ENCODE peak calls at places on chromosomes 2 and 18, in six cellular contexts. One of them, this sample, is unnamed.

GRCh38 chr18:77068321-77068841 is 64.2 kb downstream of the MBP start:
- ATAC-seq in WTC11: no peak
- ATAC-seq in HCT116: no peak
- ATAC-seq in heart left ventricle: no peak
- ATAC-seq in Panc1: no peak
- ATAC-seq in omental fat pad: no peak
- ATAC-seq in this sample: no peak

GRCh38 chr2:227125506-227125905 is 38.5 kb downstream of the COL4A4 start:
- ATAC-seq in WTC11: peak
- ATAC-seq in HCT116: peak
- ATAC-seq in heart left ventricle: no peak
- ATAC-seq in Panc1: peak
- ATAC-seq in omental fat pad: no peak
- ATAC-seq in this sample: no peak

GRCh38 chr2:120765911-120766757 is 30.5 kb downstream of the GLI2 start:
- ATAC-seq in WTC11: peak
- ATAC-seq in HCT116: no peak
- ATAC-seq in heart left ventricle: peak
- ATAC-seq in Panc1: peak
- ATAC-seq in omental fat pad: peak
- ATAC-seq in this sample: peak

GRCh38 chr2:44314354-44314753 is 39.1 kb downstream of the SLC3A1 start:
- ATAC-seq in WTC11: no peak
- ATAC-seq in HCT116: no peak
- ATAC-seq in heart left ventricle: no peak
- ATAC-seq in Panc1: no peak
- ATAC-seq in omental fat pad: no peak
- ATAC-seq in this sample: no peak

GRCh38 chr18:44323125-44323524 is 357.6 kb upstream of the SETBP1 start:
- ATAC-seq in WTC11: no peak
- ATAC-seq in HCT116: no peak
- ATAC-seq in heart left ventricle: no peak
- ATAC-seq in Panc1: no peak
- ATAC-seq in omental fat pad: no peak
- ATAC-seq in this sample: no peak

GRCh38 chr2:195697681-195698220 is 40.7 kb downstream of the SLC39A10 start:
- ATAC-seq in WTC11: no peak
- ATAC-seq in HCT116: no peak
- ATAC-seq in heart left ventricle: no peak
- ATAC-seq in Panc1: no peak
- ATAC-seq in omental fat pad: no peak
- ATAC-seq in this sample: no peak

GRCh38 chr2:176134045-176134444 is 4.5 kb downstream of the HOXD8 start:
- ATAC-seq in WTC11: no peak
- ATAC-seq in HCT116: no peak
- ATAC-seq in heart left ventricle: no peak
- ATAC-seq in Panc1: no peak
- ATAC-seq in omental fat pad: no peak
- ATAC-seq in this sample: no peak

GRCh38 chr2:28319118-28320008 is 73.3 kb upstream of the FOSL2 start:
- ATAC-seq in WTC11: peak
- ATAC-seq in HCT116: no peak
- ATAC-seq in heart left ventricle: peak
- ATAC-seq in Panc1: no peak
- ATAC-seq in omental fat pad: no peak
- ATAC-seq in this sample: no peak

GRCh38 chr18:57772387-57772799 is 30.7 kb downstream of the ATP8B1 start:
- ATAC-seq in WTC11: no peak
- ATAC-seq in HCT116: no peak
- ATAC-seq in heart left ventricle: no peak
- ATAC-seq in Panc1: no peak
- ATAC-seq in omental fat pad: no peak
- ATAC-seq in this sample: no peak

GRCh38 chr2:100857341-100857740 is 37.4 kb downstream of the NPAS2 start:
- ATAC-seq in WTC11: no peak
- ATAC-seq in HCT116: no peak
- ATAC-seq in heart left ventricle: peak
- ATAC-seq in Panc1: peak
- ATAC-seq in omental fat pad: no peak
- ATAC-seq in this sample: no peak

GRCh38 chr2:122236152-122236892 is 480.9 kb downstream of the TSN start:
- ATAC-seq in WTC11: no peak
- ATAC-seq in HCT116: no peak
- ATAC-seq in heart left ventricle: peak
- ATAC-seq in Panc1: no peak
- ATAC-seq in omental fat pad: peak
- ATAC-seq in this sample: no peak

GRCh38 chr2:142973822-142974207 is 96.4 kb downstream of the KYNU start:
- ATAC-seq in WTC11: no peak
- ATAC-seq in HCT116: no peak
- ATAC-seq in heart left ventricle: no peak
- ATAC-seq in Panc1: no peak
- ATAC-seq in omental fat pad: no peak
- ATAC-seq in this sample: no peak

GRCh38 chr18:32735781-32736180 is 37.0 kb downstream of the KLHL14 start:
- ATAC-seq in WTC11: no peak
- ATAC-seq in HCT116: no peak
- ATAC-seq in heart left ventricle: no peak
- ATAC-seq in Panc1: peak
- ATAC-seq in omental fat pad: no peak
- ATAC-seq in this sample: no peak

GRCh38 chr2:174334781-174335604 is at the start of gene SP9:
- ATAC-seq in WTC11: peak
- ATAC-seq in HCT116: no peak
- ATAC-seq in heart left ventricle: peak
- ATAC-seq in Panc1: no peak
- ATAC-seq in omental fat pad: no peak
- ATAC-seq in this sample: no peak

GRCh38 chr2:224517963-224518362 is 67.2 kb downstream of the CUL3 start:
- ATAC-seq in WTC11: no peak
- ATAC-seq in HCT116: no peak
- ATAC-seq in heart left ventricle: no peak
- ATAC-seq in Panc1: no peak
- ATAC-seq in omental fat pad: no peak
- ATAC-seq in this sample: no peak

GRCh38 chr2:215693269-215693998 is 257.6 kb upstream of the FN1 start:
- ATAC-seq in WTC11: no peak
- ATAC-seq in HCT116: no peak
- ATAC-seq in heart left ventricle: peak
- ATAC-seq in Panc1: no peak
- ATAC-seq in omental fat pad: no peak
- ATAC-seq in this sample: peak

GRCh38 chr2:151634726-151635467 is 99.4 kb downstream of the NEB start:
- ATAC-seq in WTC11: no peak
- ATAC-seq in HCT116: no peak
- ATAC-seq in heart left ventricle: no peak
- ATAC-seq in Panc1: no peak
- ATAC-seq in omental fat pad: no peak
- ATAC-seq in this sample: no peak

GRCh38 chr2:38948387-38948882 is 58.8 kb downstream of the ARHGEF33 start:
- ATAC-seq in WTC11: no peak
- ATAC-seq in HCT116: no peak
- ATAC-seq in heart left ventricle: no peak
- ATAC-seq in Panc1: no peak
- ATAC-seq in omental fat pad: no peak
- ATAC-seq in this sample: no peak

DNA sequence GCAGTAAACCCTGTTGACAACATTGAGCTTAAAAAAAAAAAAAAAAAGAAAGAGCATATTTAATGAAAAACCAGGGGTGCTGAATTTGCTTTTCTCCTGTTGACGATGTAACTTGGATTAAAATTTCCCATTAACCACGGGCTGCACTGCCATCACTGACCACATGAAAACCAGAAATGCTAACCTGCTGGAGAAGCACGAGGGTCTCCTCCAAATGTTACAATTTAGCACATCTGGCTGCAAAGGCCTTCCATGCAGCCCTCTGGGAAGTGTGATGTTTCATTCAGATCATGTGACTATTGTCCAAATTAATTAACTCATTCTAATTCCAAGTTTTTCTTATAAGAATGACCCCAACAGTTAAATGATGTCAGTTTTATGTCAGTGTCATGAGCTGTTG is 26.9 kb upstream of the SERPINB12 start:
- ATAC-seq in WTC11: no peak
- ATAC-seq in HCT116: no peak
- ATAC-seq in heart left ventricle: no peak
- ATAC-seq in Panc1: no peak
- ATAC-seq in omental fat pad: no peak
- ATAC-seq in this sample: no peak
- TF ChIP-seq CTCF in WTC11: no peak
- TF ChIP-seq CTCF in HCT116: peak
- TF ChIP-seq CTCF in heart left ventricle: no peak
- TF ChIP-seq CTCF in Panc1: peak
- TF ChIP-seq CTCF in omental fat pad: no peak
- TF ChIP-seq CTCF in this sample: no peak

GRCh38 chr18:75124551-75124950 is 84.4 kb downstream of the PTGR3 start:
- ATAC-seq in WTC11: no peak
- ATAC-seq in HCT116: no peak
- ATAC-seq in heart left ventricle: no peak
- ATAC-seq in Panc1: no peak
- ATAC-seq in omental fat pad: no peak
- ATAC-seq in this sample: no peak

GRCh38 chr18:75128051-75128605 is 80.8 kb downstream of the PTGR3 start:
- ATAC-seq in WTC11: no peak
- ATAC-seq in HCT116: no peak
- ATAC-seq in heart left ventricle: no peak
- ATAC-seq in Panc1: no peak
- ATAC-seq in omental fat pad: no peak
- ATAC-seq in this sample: no peak

GRCh38 chr18:75127143-75128021 is 81.6 kb downstream of the PTGR3 start:
- ATAC-seq in WTC11: no peak
- ATAC-seq in HCT116: peak
- ATAC-seq in heart left ventricle: no peak
- ATAC-seq in Panc1: peak
- ATAC-seq in omental fat pad: no peak
- ATAC-seq in this sample: no peak

GRCh38 chr18:75124967-75125358 is 84.0 kb downstream of the PTGR3 start:
- ATAC-seq in WTC11: no peak
- ATAC-seq in HCT116: no peak
- ATAC-seq in heart left ventricle: peak
- ATAC-seq in Panc1: no peak
- ATAC-seq in omental fat pad: no peak
- ATAC-seq in this sample: no peak

DNA sequence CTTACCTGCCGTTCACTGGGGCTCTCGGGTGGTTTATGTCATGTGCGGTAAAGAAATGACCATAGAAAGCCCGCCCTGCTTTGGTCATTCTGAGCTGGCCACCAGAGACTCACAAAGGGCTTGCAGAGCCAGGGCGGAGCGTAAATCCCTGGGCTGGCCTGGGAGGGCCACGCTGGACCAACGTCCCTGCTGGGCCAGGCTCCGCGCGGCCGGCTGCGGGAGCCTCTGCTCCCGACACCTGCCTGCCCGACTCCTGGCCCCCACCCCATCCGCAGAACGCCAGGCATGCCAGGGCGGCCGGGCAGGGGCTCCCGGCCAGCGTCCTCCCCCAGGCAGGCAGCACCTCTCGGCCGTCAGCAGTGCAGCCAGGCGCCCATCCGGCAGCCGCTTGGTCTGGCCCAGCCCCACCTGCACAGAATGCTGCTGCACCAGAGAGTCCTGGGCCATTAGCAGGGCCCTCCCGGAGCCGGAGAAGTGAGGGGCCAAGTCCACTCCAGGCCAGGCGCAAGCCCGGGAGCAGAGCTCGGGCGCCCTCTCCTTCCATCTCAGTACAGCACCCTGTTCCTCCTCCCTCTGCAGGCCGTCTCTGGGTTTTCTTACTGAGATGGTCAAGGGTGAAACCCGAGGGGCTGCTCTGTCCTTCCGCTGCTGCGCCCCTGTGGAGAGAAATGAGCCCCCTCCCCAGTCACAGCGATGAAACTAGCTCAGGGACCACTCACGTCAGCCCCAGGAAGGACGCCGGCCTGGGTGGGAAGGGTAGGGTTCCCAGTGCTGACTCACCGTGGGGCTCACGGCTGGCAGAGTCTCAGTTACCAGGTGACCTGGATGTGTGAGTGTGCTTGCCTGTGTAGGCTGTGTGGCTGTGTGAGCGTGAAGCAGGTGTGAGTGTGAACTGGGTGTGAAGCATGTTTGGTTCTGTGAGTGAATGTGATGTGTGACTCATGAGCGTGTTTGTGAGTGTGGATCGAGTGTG is 83.3 kb downstream of the PTGR3 start:
- ATAC-seq in WTC11: peak
- ATAC-seq in HCT116: no peak
- ATAC-seq in heart left ventricle: peak
- ATAC-seq in Panc1: peak
- ATAC-seq in omental fat pad: peak
- ATAC-seq in this sample: no peak
- TF ChIP-seq CTCF in WTC11: no peak
- TF ChIP-seq CTCF in HCT116: no peak
- TF ChIP-seq CTCF in heart left ventricle: no peak
- TF ChIP-seq CTCF in Panc1: no peak
- TF ChIP-seq CTCF in omental fat pad: no peak
- TF ChIP-seq CTCF in this sample: no peak

GRCh38 chr2:61636686-61637085 is 98.5 kb upstream of the XPO1 start:
- ATAC-seq in WTC11: no peak
- ATAC-seq in HCT116: no peak
- ATAC-seq in heart left ventricle: no peak
- ATAC-seq in Panc1: no peak
- ATAC-seq in omental fat pad: no peak
- ATAC-seq in this sample: no peak

GRCh38 chr2:61634512-61634911 is 96.4 kb upstream of the XPO1 start:
- ATAC-seq in WTC11: peak
- ATAC-seq in HCT116: no peak
- ATAC-seq in heart left ventricle: no peak
- ATAC-seq in Panc1: no peak
- ATAC-seq in omental fat pad: no peak
- ATAC-seq in this sample: no peak

GRCh38 chr2:61631321-61631720 is 93.2 kb upstream of the XPO1 start:
- ATAC-seq in WTC11: no peak
- ATAC-seq in HCT116: no peak
- ATAC-seq in heart left ventricle: no peak
- ATAC-seq in Panc1: no peak
- ATAC-seq in omental fat pad: no peak
- ATAC-seq in this sample: no peak

GRCh38 chr2:61632276-61633169 is 94.4 kb upstream of the XPO1 start:
- ATAC-seq in WTC11: no peak
- ATAC-seq in HCT116: no peak
- ATAC-seq in heart left ventricle: no peak
- ATAC-seq in Panc1: no peak
- ATAC-seq in omental fat pad: no peak
- ATAC-seq in this sample: no peak

DNA sequence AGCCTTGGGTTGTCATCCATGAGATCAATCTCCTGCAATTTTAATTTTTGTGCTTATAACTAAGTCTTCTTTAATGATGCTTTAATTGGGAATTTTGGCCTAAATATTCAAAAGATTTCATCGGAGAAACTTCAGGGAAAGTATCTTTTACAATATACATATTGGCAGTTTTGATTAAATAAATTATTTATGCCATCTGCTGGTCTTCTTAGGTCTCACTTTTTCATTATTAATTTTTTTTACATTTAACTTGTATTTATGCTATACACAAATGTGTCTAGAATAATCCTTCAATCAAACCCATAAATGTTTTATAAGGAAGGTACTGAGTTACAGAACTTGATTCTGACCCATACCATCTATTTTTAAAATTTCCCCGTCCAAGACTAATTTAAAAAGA is 95.1 kb upstream of the XPO1 start:
- ATAC-seq in WTC11: no peak
- ATAC-seq in HCT116: no peak
- ATAC-seq in heart left ventricle: no peak
- ATAC-seq in Panc1: no peak
- ATAC-seq in omental fat pad: no peak
- ATAC-seq in this sample: no peak
- TF ChIP-seq CTCF in WTC11: no peak
- TF ChIP-seq CTCF in HCT116: no peak
- TF ChIP-seq CTCF in heart left ventricle: no peak
- TF ChIP-seq CTCF in Panc1: no peak
- TF ChIP-seq CTCF in omental fat pad: no peak
- TF ChIP-seq CTCF in this sample: no peak

GRCh38 chr2:50402654-50402960 is 629.3 kb downstream of the NRXN1 start:
- ATAC-seq in WTC11: no peak
- ATAC-seq in HCT116: no peak
- ATAC-seq in heart left ventricle: no peak
- ATAC-seq in Panc1: no peak
- ATAC-seq in omental fat pad: no peak
- ATAC-seq in this sample: no peak
- TF ChIP-seq CTCF in WTC11: no peak
- TF ChIP-seq CTCF in HCT116: no peak
- TF ChIP-seq CTCF in heart left ventricle: no peak
- TF ChIP-seq CTCF in Panc1: peak
- TF ChIP-seq CTCF in omental fat pad: no peak
- TF ChIP-seq CTCF in this sample: no peak

This sample was measured in gastroesophageal sphincter.